ENCODE peak calls at places on chromosomes 11 and 22, in seven cellular contexts. One of them, this sample, is unnamed.

GRCh38 chr11:56885182-56885581 is 103.5 kb upstream of the OR5AK2 start:
- DNase-seq in PC-3: peak
- DNase-seq in thyroid gland: peak
- DNase-seq in tibial nerve: no peak
- DNase-seq in suprapubic skin: no peak
- DNase-seq in IMR-90: no peak
- DNase-seq in CD8-positive, alpha-beta T cell: no peak
- DNase-seq in this sample: peak

GRCh38 chr11:22466809-22467208 is 128.6 kb downstream of the SLC17A6 start:
- DNase-seq in PC-3: peak
- DNase-seq in thyroid gland: no peak
- DNase-seq in tibial nerve: no peak
- DNase-seq in suprapubic skin: no peak
- DNase-seq in IMR-90: peak
- DNase-seq in CD8-positive, alpha-beta T cell: no peak
- DNase-seq in this sample: peak

GRCh38 chr11:78188809-78189724 is at the start of gene USP35:
- DNase-seq in PC-3: no peak
- DNase-seq in thyroid gland: no peak
- DNase-seq in tibial nerve: no peak
- DNase-seq in suprapubic skin: peak
- DNase-seq in IMR-90: no peak
- DNase-seq in CD8-positive, alpha-beta T cell: no peak
- DNase-seq in this sample: no peak

GRCh38 chr22:23182289-23183106 is 2.2 kb downstream of the BCR start:
- DNase-seq in PC-3: peak
- DNase-seq in thyroid gland: peak
- DNase-seq in tibial nerve: no peak
- DNase-seq in suprapubic skin: no peak
- DNase-seq in IMR-90: peak
- DNase-seq in CD8-positive, alpha-beta T cell: peak
- DNase-seq in this sample: peak

GRCh38 chr22:39519681-39520053 is 695 bp upstream of the ATF4 start:
- DNase-seq in PC-3: peak
- DNase-seq in thyroid gland: peak
- DNase-seq in tibial nerve: peak
- DNase-seq in suprapubic skin: no peak
- DNase-seq in IMR-90: no peak
- DNase-seq in CD8-positive, alpha-beta T cell: no peak
- DNase-seq in this sample: no peak

GRCh38 chr11:96228472-96228871 is 114.5 kb downstream of the MAML2 start:
- DNase-seq in PC-3: peak
- DNase-seq in thyroid gland: peak
- DNase-seq in tibial nerve: peak
- DNase-seq in suprapubic skin: peak
- DNase-seq in IMR-90: peak
- DNase-seq in CD8-positive, alpha-beta T cell: no peak
- DNase-seq in this sample: peak

GRCh38 chr22:48884786-48885185 is 942.9 kb downstream of the BRD1 start:
- DNase-seq in PC-3: no peak
- DNase-seq in thyroid gland: no peak
- DNase-seq in tibial nerve: no peak
- DNase-seq in suprapubic skin: peak
- DNase-seq in IMR-90: no peak
- DNase-seq in CD8-positive, alpha-beta T cell: no peak
- DNase-seq in this sample: no peak

GRCh38 chr22:35308480-35308945 is 8.8 kb downstream of the TOM1 start:
- DNase-seq in PC-3: no peak
- DNase-seq in thyroid gland: no peak
- DNase-seq in tibial nerve: no peak
- DNase-seq in suprapubic skin: no peak
- DNase-seq in IMR-90: no peak
- DNase-seq in CD8-positive, alpha-beta T cell: no peak
- DNase-seq in this sample: no peak

GRCh38 chr11:119295178-119295577 is 21.8 kb downstream of the MCAM start:
- DNase-seq in PC-3: peak
- DNase-seq in thyroid gland: no peak
- DNase-seq in tibial nerve: no peak
- DNase-seq in suprapubic skin: no peak
- DNase-seq in IMR-90: no peak
- DNase-seq in CD8-positive, alpha-beta T cell: no peak
- DNase-seq in this sample: peak

GRCh38 chr11:114080219-114080618 is 20.7 kb downstream of the ZBTB16 start:
- DNase-seq in PC-3: no peak
- DNase-seq in thyroid gland: peak
- DNase-seq in tibial nerve: no peak
- DNase-seq in suprapubic skin: no peak
- DNase-seq in IMR-90: no peak
- DNase-seq in CD8-positive, alpha-beta T cell: no peak
- DNase-seq in this sample: peak

GRCh38 chr22:40368016-40368415 is 2.4 kb upstream of the SGSM3 start:
- DNase-seq in PC-3: no peak
- DNase-seq in thyroid gland: no peak
- DNase-seq in tibial nerve: no peak
- DNase-seq in suprapubic skin: no peak
- DNase-seq in IMR-90: no peak
- DNase-seq in CD8-positive, alpha-beta T cell: no peak
- DNase-seq in this sample: no peak

GRCh38 chr22:32803020-32803758 is 1.7 kb downstream of the TIMP3 start:
- DNase-seq in PC-3: no peak
- DNase-seq in thyroid gland: peak
- DNase-seq in tibial nerve: no peak
- DNase-seq in suprapubic skin: no peak
- DNase-seq in IMR-90: peak
- DNase-seq in CD8-positive, alpha-beta T cell: no peak
- DNase-seq in this sample: peak

GRCh38 chr11:42013656-42014201 is 554.3 kb upstream of the LRRC4C start:
- DNase-seq in PC-3: peak
- DNase-seq in thyroid gland: no peak
- DNase-seq in tibial nerve: no peak
- DNase-seq in suprapubic skin: no peak
- DNase-seq in IMR-90: no peak
- DNase-seq in CD8-positive, alpha-beta T cell: no peak
- DNase-seq in this sample: no peak

GRCh38 chr11:30749268-30749667 is 163.1 kb upstream of the MPPED2 start:
- DNase-seq in PC-3: no peak
- DNase-seq in thyroid gland: no peak
- DNase-seq in tibial nerve: no peak
- DNase-seq in suprapubic skin: no peak
- DNase-seq in IMR-90: no peak
- DNase-seq in CD8-positive, alpha-beta T cell: no peak
- DNase-seq in this sample: no peak

GRCh38 chr11:70631624-70632047 is 233.3 kb downstream of the CTTN start:
- DNase-seq in PC-3: no peak
- DNase-seq in thyroid gland: no peak
- DNase-seq in tibial nerve: no peak
- DNase-seq in suprapubic skin: no peak
- DNase-seq in IMR-90: no peak
- DNase-seq in CD8-positive, alpha-beta T cell: no peak
- DNase-seq in this sample: no peak

GRCh38 chr22:36355894-36356293 is 31.9 kb downstream of the MYH9 start:
- DNase-seq in PC-3: no peak
- DNase-seq in thyroid gland: no peak
- DNase-seq in tibial nerve: no peak
- DNase-seq in suprapubic skin: no peak
- DNase-seq in IMR-90: no peak
- DNase-seq in CD8-positive, alpha-beta T cell: no peak
- DNase-seq in this sample: no peak

GRCh38 chr22:36350751-36351594 is 36.8 kb downstream of the MYH9 start:
- DNase-seq in PC-3: peak
- DNase-seq in thyroid gland: peak
- DNase-seq in tibial nerve: no peak
- DNase-seq in suprapubic skin: no peak
- DNase-seq in IMR-90: peak
- DNase-seq in CD8-positive, alpha-beta T cell: peak
- DNase-seq in this sample: no peak

GRCh38 chr22:36351921-36352774 is 35.6 kb downstream of the MYH9 start:
- DNase-seq in PC-3: peak
- DNase-seq in thyroid gland: peak
- DNase-seq in tibial nerve: no peak
- DNase-seq in suprapubic skin: no peak
- DNase-seq in IMR-90: no peak
- DNase-seq in CD8-positive, alpha-beta T cell: no peak
- DNase-seq in this sample: peak

GRCh38 chr22:36355362-36355761 is 32.4 kb downstream of the MYH9 start:
- DNase-seq in PC-3: no peak
- DNase-seq in thyroid gland: no peak
- DNase-seq in tibial nerve: no peak
- DNase-seq in suprapubic skin: no peak
- DNase-seq in IMR-90: peak
- DNase-seq in CD8-positive, alpha-beta T cell: no peak
- DNase-seq in this sample: no peak

GRCh38 chr22:36352775-36353507 is 34.8 kb downstream of the MYH9 start:
- DNase-seq in PC-3: no peak
- DNase-seq in thyroid gland: no peak
- DNase-seq in tibial nerve: peak
- DNase-seq in suprapubic skin: no peak
- DNase-seq in IMR-90: peak
- DNase-seq in CD8-positive, alpha-beta T cell: peak
- DNase-seq in this sample: no peak
- H3K27ac ChIP-seq in PC-3: peak
- H3K27ac ChIP-seq in thyroid gland: peak
- H3K27ac ChIP-seq in tibial nerve: peak
- H3K27ac ChIP-seq in suprapubic skin: peak
- H3K27ac ChIP-seq in IMR-90: peak
- H3K27ac ChIP-seq in CD8-positive, alpha-beta T cell: peak
- H3K27ac ChIP-seq in this sample: no peak

DNA sequence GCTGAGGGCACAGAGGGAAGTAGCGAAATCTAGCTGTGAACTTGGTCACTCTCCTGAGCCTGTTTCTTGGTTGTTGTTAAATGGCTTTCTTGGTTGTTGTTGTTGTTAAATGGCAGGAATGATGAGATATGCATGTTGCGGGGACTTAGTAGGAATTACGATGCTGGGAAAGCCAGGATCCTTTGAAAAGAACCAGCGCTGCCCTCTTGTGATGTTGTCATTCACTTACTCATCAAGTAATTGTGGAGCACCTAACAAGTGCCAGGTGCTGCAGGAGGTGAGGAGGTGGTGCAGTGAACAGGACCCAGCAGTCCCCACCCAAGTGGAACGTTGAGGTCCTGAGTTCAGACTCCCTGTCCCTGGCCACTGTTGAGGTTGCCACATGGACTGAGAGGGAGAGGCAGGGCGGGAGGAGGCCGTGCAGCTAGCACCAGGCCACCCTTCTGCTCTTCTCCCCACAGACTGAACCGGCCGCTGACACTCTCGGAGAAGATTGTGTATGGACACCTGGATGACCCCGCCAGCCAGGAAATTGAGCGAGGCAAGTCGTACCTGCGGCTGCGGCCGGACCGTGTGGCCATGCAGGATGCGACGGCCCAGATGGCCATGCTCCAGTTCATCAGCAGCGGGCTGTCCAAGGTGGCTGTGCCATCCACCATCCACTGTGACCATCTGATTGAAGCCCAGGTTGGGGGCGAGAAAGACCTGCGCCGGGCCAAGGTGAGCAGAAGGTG is 36.8 kb downstream of the POLR3H start:
- DNase-seq in PC-3: no peak
- DNase-seq in thyroid gland: no peak
- DNase-seq in tibial nerve: no peak
- DNase-seq in suprapubic skin: no peak
- DNase-seq in IMR-90: no peak
- DNase-seq in CD8-positive, alpha-beta T cell: no peak
- DNase-seq in this sample: no peak
- TF ChIP-seq CTCF in PC-3: no peak
- TF ChIP-seq CTCF in thyroid gland: no peak
- TF ChIP-seq CTCF in tibial nerve: no peak
- TF ChIP-seq CTCF in suprapubic skin: no peak
- TF ChIP-seq CTCF in IMR-90: no peak
- TF ChIP-seq CTCF in CD8-positive, alpha-beta T cell: no peak
- TF ChIP-seq CTCF in this sample: peak

GRCh38 chr22:17423616-17424015 is 54.4 kb downstream of the CECR2 start:
- DNase-seq in PC-3: no peak
- DNase-seq in thyroid gland: no peak
- DNase-seq in tibial nerve: no peak
- DNase-seq in suprapubic skin: no peak
- DNase-seq in IMR-90: no peak
- DNase-seq in CD8-positive, alpha-beta T cell: no peak
- DNase-seq in this sample: no peak
- H3K27ac ChIP-seq in PC-3: no peak
- H3K27ac ChIP-seq in thyroid gland: no peak
- H3K27ac ChIP-seq in tibial nerve: no peak
- H3K27ac ChIP-seq in suprapubic skin: no peak
- H3K27ac ChIP-seq in IMR-90: no peak
- H3K27ac ChIP-seq in CD8-positive, alpha-beta T cell: no peak
- H3K27ac ChIP-seq in this sample: no peak

DNA sequence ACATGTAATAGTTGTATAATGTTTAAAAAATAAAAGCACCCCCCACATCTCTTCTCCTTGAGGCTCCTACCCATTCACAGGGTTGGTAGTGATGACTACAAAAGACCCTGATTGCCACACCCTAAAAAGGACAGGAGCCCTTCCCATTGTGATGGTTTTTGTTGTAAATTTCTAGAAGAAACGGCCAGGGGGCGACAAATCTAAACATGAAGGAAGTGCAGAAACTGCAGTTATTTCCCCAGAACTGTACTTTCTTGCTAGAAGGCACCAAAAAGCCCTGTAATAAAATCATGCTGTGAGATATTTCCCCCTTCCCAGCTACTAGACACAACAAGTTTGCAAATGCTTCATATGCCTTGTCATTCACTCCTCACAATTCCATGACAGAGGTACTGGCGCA is 10.8 kb downstream of the PRR5L start:
- DNase-seq in PC-3: peak
- DNase-seq in thyroid gland: no peak
- DNase-seq in tibial nerve: peak
- DNase-seq in suprapubic skin: no peak
- DNase-seq in IMR-90: no peak
- DNase-seq in CD8-positive, alpha-beta T cell: peak
- DNase-seq in this sample: no peak
- TF ChIP-seq CTCF in PC-3: peak
- TF ChIP-seq CTCF in thyroid gland: no peak
- TF ChIP-seq CTCF in tibial nerve: peak
- TF ChIP-seq CTCF in suprapubic skin: no peak
- TF ChIP-seq CTCF in IMR-90: no peak
- TF ChIP-seq CTCF in CD8-positive, alpha-beta T cell: no peak
- TF ChIP-seq CTCF in this sample: peak